ENCODE peak calls at places on chromosomes 4 and X, in eight cellular contexts. One of them, this sample, is unnamed.

GRCh38 chr4:137960371-137961050 is 281.6 kb downstream of the SLC7A11 start:
- DNase-seq in posterior vena cava: no peak
- DNase-seq in T-helper 2 cell: no peak
- DNase-seq in OCI-M1: no peak
- DNase-seq in CD8-positive, alpha-beta T cell: no peak
- DNase-seq in SW480: no peak
- DNase-seq in T1000: no peak
- DNase-seq in activated gamma-delta T cell treated with Interleukin-2 at 50 U/mL for 16 hours: no peak
- DNase-seq in this sample: no peak

GRCh38 chrX:40094041-40094899 is 3.5 kb downstream of the BCOR start:
- DNase-seq in posterior vena cava: peak
- DNase-seq in T-helper 2 cell: no peak
- DNase-seq in OCI-M1: peak
- DNase-seq in CD8-positive, alpha-beta T cell: no peak
- DNase-seq in SW480: no peak
- DNase-seq in T1000: no peak
- DNase-seq in activated gamma-delta T cell treated with Interleukin-2 at 50 U/mL for 16 hours: no peak
- DNase-seq in this sample: peak

GRCh38 chrX:15515931-15516330 is 15.3 kb downstream of the BMX start:
- DNase-seq in posterior vena cava: no peak
- DNase-seq in T-helper 2 cell: no peak
- DNase-seq in OCI-M1: peak
- DNase-seq in CD8-positive, alpha-beta T cell: no peak
- DNase-seq in SW480: no peak
- DNase-seq in T1000: no peak
- DNase-seq in activated gamma-delta T cell treated with Interleukin-2 at 50 U/mL for 16 hours: no peak
- DNase-seq in this sample: no peak

GRCh38 chr4:56821394-56822263 is at the start of gene SPINK2:
- DNase-seq in posterior vena cava: no peak
- DNase-seq in T-helper 2 cell: peak
- DNase-seq in OCI-M1: no peak
- DNase-seq in CD8-positive, alpha-beta T cell: peak
- DNase-seq in SW480: peak
- DNase-seq in T1000: no peak
- DNase-seq in activated gamma-delta T cell treated with Interleukin-2 at 50 U/mL for 16 hours: peak
- DNase-seq in this sample: peak

GRCh38 chr4:99755223-99755944 is 61.2 kb upstream of the DAPP1 start:
- DNase-seq in posterior vena cava: no peak
- DNase-seq in T-helper 2 cell: no peak
- DNase-seq in OCI-M1: no peak
- DNase-seq in CD8-positive, alpha-beta T cell: no peak
- DNase-seq in SW480: no peak
- DNase-seq in T1000: no peak
- DNase-seq in activated gamma-delta T cell treated with Interleukin-2 at 50 U/mL for 16 hours: no peak
- DNase-seq in this sample: no peak

GRCh38 chr4:117560329-117560728 is 474.0 kb upstream of the NDST3 start:
- DNase-seq in posterior vena cava: no peak
- DNase-seq in T-helper 2 cell: no peak
- DNase-seq in OCI-M1: peak
- DNase-seq in CD8-positive, alpha-beta T cell: no peak
- DNase-seq in SW480: peak
- DNase-seq in T1000: no peak
- DNase-seq in activated gamma-delta T cell treated with Interleukin-2 at 50 U/mL for 16 hours: no peak
- DNase-seq in this sample: peak

GRCh38 chr4:15765910-15766703 is 12.0 kb upstream of the CD38 start:
- DNase-seq in posterior vena cava: no peak
- DNase-seq in T-helper 2 cell: peak
- DNase-seq in OCI-M1: peak
- DNase-seq in CD8-positive, alpha-beta T cell: peak
- DNase-seq in SW480: no peak
- DNase-seq in T1000: no peak
- DNase-seq in activated gamma-delta T cell treated with Interleukin-2 at 50 U/mL for 16 hours: peak
- DNase-seq in this sample: peak

GRCh38 chrX:37348237-37349130 is 680 bp upstream of the PRRG1 start:
- DNase-seq in posterior vena cava: no peak
- DNase-seq in T-helper 2 cell: no peak
- DNase-seq in OCI-M1: no peak
- DNase-seq in CD8-positive, alpha-beta T cell: no peak
- DNase-seq in SW480: peak
- DNase-seq in T1000: no peak
- DNase-seq in activated gamma-delta T cell treated with Interleukin-2 at 50 U/mL for 16 hours: no peak
- DNase-seq in this sample: no peak

GRCh38 chrX:50814701-50815476 is 895 bp upstream of the SHROOM4 start:
- DNase-seq in posterior vena cava: no peak
- DNase-seq in T-helper 2 cell: no peak
- DNase-seq in OCI-M1: no peak
- DNase-seq in CD8-positive, alpha-beta T cell: no peak
- DNase-seq in SW480: no peak
- DNase-seq in T1000: no peak
- DNase-seq in activated gamma-delta T cell treated with Interleukin-2 at 50 U/mL for 16 hours: no peak
- DNase-seq in this sample: no peak

GRCh38 chrX:44012484-44013096 is 39.4 kb upstream of the NDP start:
- DNase-seq in posterior vena cava: peak
- DNase-seq in T-helper 2 cell: no peak
- DNase-seq in OCI-M1: peak
- DNase-seq in CD8-positive, alpha-beta T cell: no peak
- DNase-seq in SW480: peak
- DNase-seq in T1000: peak
- DNase-seq in activated gamma-delta T cell treated with Interleukin-2 at 50 U/mL for 16 hours: peak
- DNase-seq in this sample: peak

GRCh38 chr4:95580226-95580625 is 31.5 kb upstream of the UNC5C start:
- DNase-seq in posterior vena cava: no peak
- DNase-seq in T-helper 2 cell: no peak
- DNase-seq in OCI-M1: no peak
- DNase-seq in CD8-positive, alpha-beta T cell: no peak
- DNase-seq in SW480: no peak
- DNase-seq in T1000: no peak
- DNase-seq in activated gamma-delta T cell treated with Interleukin-2 at 50 U/mL for 16 hours: no peak
- DNase-seq in this sample: no peak

GRCh38 chrX:104913348-104913747 is 307.1 kb downstream of the TEX13A start:
- DNase-seq in posterior vena cava: no peak
- DNase-seq in T-helper 2 cell: no peak
- DNase-seq in OCI-M1: peak
- DNase-seq in CD8-positive, alpha-beta T cell: no peak
- DNase-seq in SW480: peak
- DNase-seq in T1000: no peak
- DNase-seq in activated gamma-delta T cell treated with Interleukin-2 at 50 U/mL for 16 hours: no peak
- DNase-seq in this sample: peak

GRCh38 chrX:11791090-11791489 is 33.1 kb downstream of the MSL3 start:
- DNase-seq in posterior vena cava: no peak
- DNase-seq in T-helper 2 cell: no peak
- DNase-seq in OCI-M1: peak
- DNase-seq in CD8-positive, alpha-beta T cell: no peak
- DNase-seq in SW480: no peak
- DNase-seq in T1000: no peak
- DNase-seq in activated gamma-delta T cell treated with Interleukin-2 at 50 U/mL for 16 hours: no peak
- DNase-seq in this sample: no peak

GRCh38 chr4:54255881-54256280 is 26.8 kb downstream of the PDGFRA start:
- DNase-seq in posterior vena cava: no peak
- DNase-seq in T-helper 2 cell: no peak
- DNase-seq in OCI-M1: no peak
- DNase-seq in CD8-positive, alpha-beta T cell: no peak
- DNase-seq in SW480: no peak
- DNase-seq in T1000: no peak
- DNase-seq in activated gamma-delta T cell treated with Interleukin-2 at 50 U/mL for 16 hours: no peak
- DNase-seq in this sample: no peak

GRCh38 chr4:83109480-83110221 is 4.9 kb downstream of the PLAC8 start:
- DNase-seq in posterior vena cava: no peak
- DNase-seq in T-helper 2 cell: peak
- DNase-seq in OCI-M1: no peak
- DNase-seq in CD8-positive, alpha-beta T cell: peak
- DNase-seq in SW480: peak
- DNase-seq in T1000: peak
- DNase-seq in activated gamma-delta T cell treated with Interleukin-2 at 50 U/mL for 16 hours: peak
- DNase-seq in this sample: peak

GRCh38 chrX:53714580-53715335 is 28.2 kb upstream of the HUWE1 start:
- DNase-seq in posterior vena cava: no peak
- DNase-seq in T-helper 2 cell: peak
- DNase-seq in OCI-M1: peak
- DNase-seq in CD8-positive, alpha-beta T cell: peak
- DNase-seq in SW480: peak
- DNase-seq in T1000: no peak
- DNase-seq in activated gamma-delta T cell treated with Interleukin-2 at 50 U/mL for 16 hours: peak
- DNase-seq in this sample: peak

GRCh38 chrX:69489625-69490024 is 14.5 kb upstream of the NALF2 start:
- DNase-seq in posterior vena cava: no peak
- DNase-seq in T-helper 2 cell: no peak
- DNase-seq in OCI-M1: no peak
- DNase-seq in CD8-positive, alpha-beta T cell: no peak
- DNase-seq in SW480: no peak
- DNase-seq in T1000: no peak
- DNase-seq in activated gamma-delta T cell treated with Interleukin-2 at 50 U/mL for 16 hours: no peak
- DNase-seq in this sample: no peak

GRCh38 chrX:78548012-78548411 is 111.1 kb downstream of the RTL3 start:
- DNase-seq in posterior vena cava: no peak
- DNase-seq in T-helper 2 cell: no peak
- DNase-seq in OCI-M1: no peak
- DNase-seq in CD8-positive, alpha-beta T cell: no peak
- DNase-seq in SW480: no peak
- DNase-seq in T1000: no peak
- DNase-seq in activated gamma-delta T cell treated with Interleukin-2 at 50 U/mL for 16 hours: no peak
- DNase-seq in this sample: no peak

GRCh38 chr4:141625023-141625422 is 11.4 kb upstream of the IL15 start:
- DNase-seq in posterior vena cava: no peak
- DNase-seq in T-helper 2 cell: no peak
- DNase-seq in OCI-M1: no peak
- DNase-seq in CD8-positive, alpha-beta T cell: no peak
- DNase-seq in SW480: no peak
- DNase-seq in T1000: no peak
- DNase-seq in activated gamma-delta T cell treated with Interleukin-2 at 50 U/mL for 16 hours: no peak
- DNase-seq in this sample: no peak

GRCh38 chrX:2360731-2361130 is 140.0 kb downstream of the DHRSX start:
- DNase-seq in posterior vena cava: no peak
- DNase-seq in T-helper 2 cell: no peak
- DNase-seq in OCI-M1: no peak
- DNase-seq in CD8-positive, alpha-beta T cell: no peak
- DNase-seq in SW480: no peak
- DNase-seq in T1000: no peak
- DNase-seq in activated gamma-delta T cell treated with Interleukin-2 at 50 U/mL for 16 hours: no peak
- DNase-seq in this sample: no peak

GRCh38 chr4:89298160-89298559 is 9.4 kb downstream of the GPRIN3 start:
- DNase-seq in posterior vena cava: no peak
- DNase-seq in T-helper 2 cell: peak
- DNase-seq in OCI-M1: no peak
- DNase-seq in CD8-positive, alpha-beta T cell: peak
- DNase-seq in SW480: no peak
- DNase-seq in T1000: no peak
- DNase-seq in activated gamma-delta T cell treated with Interleukin-2 at 50 U/mL for 16 hours: peak
- DNase-seq in this sample: no peak

GRCh38 chr4:122003335-122003734 is 51.5 kb upstream of the TRPC3 start:
- DNase-seq in posterior vena cava: no peak
- DNase-seq in T-helper 2 cell: peak
- DNase-seq in OCI-M1: peak
- DNase-seq in CD8-positive, alpha-beta T cell: no peak
- DNase-seq in SW480: peak
- DNase-seq in T1000: no peak
- DNase-seq in activated gamma-delta T cell treated with Interleukin-2 at 50 U/mL for 16 hours: no peak
- DNase-seq in this sample: peak

GRCh38 chrX:106608016-106608415 is 3.8 kb upstream of the RADX start:
- DNase-seq in posterior vena cava: no peak
- DNase-seq in T-helper 2 cell: peak
- DNase-seq in OCI-M1: no peak
- DNase-seq in CD8-positive, alpha-beta T cell: no peak
- DNase-seq in SW480: no peak
- DNase-seq in T1000: no peak
- DNase-seq in activated gamma-delta T cell treated with Interleukin-2 at 50 U/mL for 16 hours: no peak
- DNase-seq in this sample: no peak

GRCh38 chr4:52052475-52052780 is 1.3 kb downstream of the SPATA18 start:
- DNase-seq in posterior vena cava: no peak
- DNase-seq in T-helper 2 cell: no peak
- DNase-seq in OCI-M1: no peak
- DNase-seq in CD8-positive, alpha-beta T cell: no peak
- DNase-seq in SW480: no peak
- DNase-seq in T1000: no peak
- DNase-seq in activated gamma-delta T cell treated with Interleukin-2 at 50 U/mL for 16 hours: no peak
- DNase-seq in this sample: peak

GRCh38 chr4:15291133-15291532 is 136.7 kb upstream of the C1QTNF7 start:
- DNase-seq in posterior vena cava: no peak
- DNase-seq in T-helper 2 cell: no peak
- DNase-seq in OCI-M1: no peak
- DNase-seq in CD8-positive, alpha-beta T cell: no peak
- DNase-seq in SW480: no peak
- DNase-seq in T1000: no peak
- DNase-seq in activated gamma-delta T cell treated with Interleukin-2 at 50 U/mL for 16 hours: no peak
- DNase-seq in this sample: no peak

GRCh38 chr4:53067125-53067802 is 205.1 kb downstream of the RASL11B start:
- DNase-seq in posterior vena cava: no peak
- DNase-seq in T-helper 2 cell: no peak
- DNase-seq in OCI-M1: no peak
- DNase-seq in CD8-positive, alpha-beta T cell: no peak
- DNase-seq in SW480: no peak
- DNase-seq in T1000: no peak
- DNase-seq in activated gamma-delta T cell treated with Interleukin-2 at 50 U/mL for 16 hours: no peak
- DNase-seq in this sample: no peak

GRCh38 chr4:19748470-19748869 is 503.2 kb upstream of the SLIT2 start:
- DNase-seq in posterior vena cava: no peak
- DNase-seq in T-helper 2 cell: no peak
- DNase-seq in OCI-M1: no peak
- DNase-seq in CD8-positive, alpha-beta T cell: no peak
- DNase-seq in SW480: no peak
- DNase-seq in T1000: no peak
- DNase-seq in activated gamma-delta T cell treated with Interleukin-2 at 50 U/mL for 16 hours: no peak
- DNase-seq in this sample: no peak

GRCh38 chr4:55329012-55329411 is 17.0 kb upstream of the SRD5A3 start:
- DNase-seq in posterior vena cava: no peak
- DNase-seq in T-helper 2 cell: no peak
- DNase-seq in OCI-M1: no peak
- DNase-seq in CD8-positive, alpha-beta T cell: no peak
- DNase-seq in SW480: no peak
- DNase-seq in T1000: no peak
- DNase-seq in activated gamma-delta T cell treated with Interleukin-2 at 50 U/mL for 16 hours: no peak
- DNase-seq in this sample: no peak

GRCh38 chrX:70769659-70770232 is 138.8 kb downstream of the TEX11 start:
- DNase-seq in posterior vena cava: no peak
- DNase-seq in T-helper 2 cell: no peak
- DNase-seq in OCI-M1: peak
- DNase-seq in CD8-positive, alpha-beta T cell: no peak
- DNase-seq in SW480: peak
- DNase-seq in T1000: no peak
- DNase-seq in activated gamma-delta T cell treated with Interleukin-2 at 50 U/mL for 16 hours: no peak
- DNase-seq in this sample: peak

GRCh38 chr4:60605651-60606354 is 594.3 kb upstream of the ADGRL3 start:
- DNase-seq in posterior vena cava: no peak
- DNase-seq in T-helper 2 cell: no peak
- DNase-seq in OCI-M1: no peak
- DNase-seq in CD8-positive, alpha-beta T cell: no peak
- DNase-seq in SW480: no peak
- DNase-seq in T1000: no peak
- DNase-seq in activated gamma-delta T cell treated with Interleukin-2 at 50 U/mL for 16 hours: no peak
- DNase-seq in this sample: no peak

GRCh38 chrX:47637546-47638195 is 7.9 kb upstream of the CFP start:
- DNase-seq in posterior vena cava: no peak
- DNase-seq in T-helper 2 cell: peak
- DNase-seq in OCI-M1: peak
- DNase-seq in CD8-positive, alpha-beta T cell: no peak
- DNase-seq in SW480: no peak
- DNase-seq in T1000: no peak
- DNase-seq in activated gamma-delta T cell treated with Interleukin-2 at 50 U/mL for 16 hours: no peak
- DNase-seq in this sample: no peak

GRCh38 chrX:119997570-119997969 is 54.0 kb upstream of the NKAP start:
- DNase-seq in posterior vena cava: no peak
- DNase-seq in T-helper 2 cell: no peak
- DNase-seq in OCI-M1: no peak
- DNase-seq in CD8-positive, alpha-beta T cell: no peak
- DNase-seq in SW480: no peak
- DNase-seq in T1000: no peak
- DNase-seq in activated gamma-delta T cell treated with Interleukin-2 at 50 U/mL for 16 hours: no peak
- DNase-seq in this sample: no peak